ENCODE peak calls at places on chromosomes 7 and 10, in eight cellular contexts. C is activated CD4-positive, alpha-beta T cell treated with anti-CD3 and anti-CD28 coated beads for 1 hour; B is activated T-cell treated with anti-CD3 and anti-CD28 coated beads, Interleukin-2, amount 50 U/mL, for 4 hours; A is SK-N-SH; K is fibroblast of lung; N is Caco-2; Z is nephron progenitor cell; P is ovary. E is an unnamed sample.

GRCh38 chr7:18504965-18505364 is 9.4 kb downstream of the HDAC9 start:
- DNase-seq in A (no peak), K (no peak), C (no peak), Z (no peak), P (no peak), N (no peak), B (no peak), E (no peak)

GRCh38 chr10:43264987-43265798 is 1.7 kb downstream of the RASGEF1A start:
- DNase-seq in A (peak; percentile 31), N (no peak), P (no peak), Z (no peak), K (no peak), B (no peak), C (no peak), E (no peak)

GRCh38 chr10:123781956-123782500 is 109.6 kb downstream of the CPXM2 start:
- DNase-seq in K (no peak), A (no peak), N (no peak), P (no peak), C (no peak), B (no peak), Z (no peak), E (no peak)

GRCh38 chr10:79488870-79489269 is 23.5 kb upstream of the EIF5AL1 start:
- DNase-seq in A (no peak), B (no peak), Z (no peak), K (no peak), C (no peak), P (no peak), N (no peak), E (no peak)

GRCh38 chr7:43481905-43482678 is 100.8 kb upstream of the STK17A start:
- DNase-seq in B (no peak), Z (no peak), N (no peak), C (no peak), P (no peak), K (peak; percentile 19), A (no peak), E (no peak)

GRCh38 chr10:124526621-124527267 is 65.1 kb downstream of the LHPP start:
- DNase-seq in N (no peak), K (no peak), P (no peak), B (no peak), A (no peak), Z (no peak), C (no peak), E (no peak)

GRCh38 chr10:64732372-64732715 is 1211.1 kb downstream of the REEP3 start:
- DNase-seq in A (no peak), C (no peak), N (no peak), K (no peak), Z (no peak), P (no peak), B (no peak), E (no peak)

GRCh38 chr7:36188266-36188665 is 35.2 kb downstream of the EEPD1 start:
- DNase-seq in A (no peak), Z (peak; percentile 44), P (no peak), N (no peak), C (no peak), K (no peak), B (no peak), E (no peak)

GRCh38 chr10:131649609-131650008 is 251.2 kb upstream of the PPP2R2D start:
- DNase-seq in A (no peak), P (no peak), B (no peak), K (no peak), C (no peak), N (no peak), Z (no peak), E (no peak)

GRCh38 chr7:108263364-108263951 is 133.3 kb upstream of the LAMB4 start:
- DNase-seq in K (no peak), B (no peak), N (no peak), C (no peak), Z (no peak), P (no peak), A (no peak), E (no peak)

GRCh38 chr7:156751319-156751718 is 110.7 kb downstream of the RNF32 start:
- DNase-seq in Z (no peak), N (no peak), A (no peak), B (no peak), K (peak; percentile 82), P (no peak), C (no peak), E (no peak)

GRCh38 chr10:69449841-69450240 is 1.4 kb upstream of the TSPAN15 start:
- DNase-seq in Z (peak; percentile 72), N (peak; percentile 86), A (peak; percentile 78), P (no peak), C (no peak), K (peak; percentile 33), B (peak; percentile 37), E (no peak)

GRCh38 chr7:154388412-154388811 is 336.2 kb downstream of the DPP6 start:
- DNase-seq in Z (no peak), C (no peak), K (no peak), N (no peak), A (peak; percentile 88), P (no peak), B (no peak), E (no peak)

GRCh38 chr7:140317597-140317996 is 80.7 kb downstream of the SLC37A3 start:
- DNase-seq in N (no peak), K (no peak), P (no peak), C (no peak), A (no peak), B (no peak), Z (no peak), E (no peak)

GRCh38 chr7:33392143-33392542 is 262.8 kb downstream of the BBS9 start:
- DNase-seq in N (no peak), B (no peak), P (no peak), C (no peak), Z (no peak), K (no peak), A (no peak), E (no peak)

GRCh38 chr10:50417486-50417905 is 166.2 kb upstream of the ASAH2 start:
- DNase-seq in P (no peak), K (no peak), C (no peak), N (no peak), A (peak; percentile 11), B (no peak), Z (no peak), E (no peak)

GRCh38 chr7:47314728-47315601 is 266.9 kb downstream of the TNS3 start:
- DNase-seq in P (peak; percentile 51), K (peak; percentile 84), B (no peak), A (no peak), C (no peak), N (no peak), Z (peak; percentile 29), E (no peak)

GRCh38 chr7:107495516-107495915 is 25.7 kb downstream of the GPR22 start:
- DNase-seq in N (no peak), B (no peak), A (no peak), C (no peak), P (no peak), Z (no peak), K (no peak), E (no peak)

GRCh38 chr10:78715435-78715834 is 353.3 kb upstream of the ZMIZ1 start:
- DNase-seq in B (no peak), Z (no peak), K (no peak), N (no peak), P (no peak), C (no peak), A (no peak), E (no peak)

GRCh38 chr7:1555046-1555812 is 776 bp downstream of the TMEM184A start:
- DNase-seq in B (no peak), P (peak; percentile 69), C (no peak), K (peak; percentile 79), A (peak; percentile 74), N (peak; percentile 96), Z (peak; percentile 62), E (no peak)

GRCh38 chr10:118904284-118904683 is 125.2 kb upstream of the NANOS1 start:
- DNase-seq in A (no peak), C (no peak), P (no peak), K (no peak), B (no peak), Z (no peak), N (no peak), E (no peak)

GRCh38 chr10:132710036-132710686 is 75.8 kb downstream of the NKX6-2 start:
- DNase-seq in N (peak; percentile 26), C (no peak), P (no peak), K (no peak), A (no peak), B (no peak), Z (peak; percentile 0), E (no peak)

GRCh38 chr7:80472491-80473200 is 39.2 kb downstream of the GNAT3 start:
- DNase-seq in B (no peak), A (no peak), Z (no peak), K (peak; percentile 54), C (no peak), P (no peak), N (no peak), E (no peak)

GRCh38 chr7:37342665-37343471 is 105.8 kb downstream of the ELMO1 start:
- DNase-seq in B (peak; percentile 61), Z (no peak), A (peak; percentile 66), K (no peak), P (no peak), C (peak; percentile 59), N (no peak), E (peak; percentile 59)